ENCODE peak calls at places on chromosome X, in four cellular contexts. U, L, E and Q are unnamed samples. For H3K4me1 and H3K9me3, the result is how much of the 10 kb centered on the place peaks cover.

GRCh38 chrX:72621619-72622485 is 49.2 kb upstream of the HDAC8 start:
- DNase-seq in E (peak), L (no peak), U (no peak), Q (no peak)

GRCh38 chrX:79153348-79153747 is 8.9 kb downstream of the GPR174 start:
- DNase-seq in E (no peak), L (no peak), U (no peak), Q (no peak)

GRCh38 chrX:66200855-66201795 is 37.1 kb downstream of the HEPH start:
- DNase-seq in E (no peak), L (no peak), U (no peak), Q (peak)

GRCh38 chrX:27728291-27728690 is 79.5 kb upstream of the MAGEB10 start:
- DNase-seq in U (no peak), E (peak), L (no peak), Q (no peak)

GRCh38 chrX:8139713-8140112 is 31.4 kb downstream of the VCX2 start:
- DNase-seq in L (no peak), E (peak), U (no peak), Q (no peak)

GRCh38 chrX:46381630-46382029 is 163.6 kb downstream of the ZNF674 start:
- DNase-seq in E (peak), L (peak), U (peak), Q (peak)

GRCh38 chrX:149151805-149152757 is 353.0 kb downstream of the IDS start:
- DNase-seq in U (no peak), E (peak), L (no peak), Q (no peak)

GRCh38 chrX:11423362-11423818 is 130.2 kb downstream of the AMELX start:
- DNase-seq in L (no peak), U (no peak), E (peak), Q (peak)

GRCh38 chrX:38859602-38860001 is 58.3 kb downstream of the MID1IP1 start:
- DNase-seq in U (no peak), E (peak), L (no peak), Q (no peak)

GRCh38 chrX:108537005-108537404 is 97.4 kb downstream of the COL4A5 start:
- DNase-seq in U (peak), L (peak), E (peak), Q (peak)

GRCh38 chrX:70755850-70756249 is 152.7 kb downstream of the TEX11 start:
- DNase-seq in L (no peak), U (no peak), E (no peak), Q (no peak)

GRCh38 chrX:15849555-15849954 is 5.1 kb downstream of the AP1S2 start:
- DNase-seq in U (peak), E (peak), L (no peak), Q (no peak)

GRCh38 chrX:72461766-72462165 is 110.9 kb downstream of the HDAC8 start:
- DNase-seq in L (peak), E (peak), U (no peak), Q (no peak)

GRCh38 chrX:71650333-71650969 is 16.9 kb upstream of the LOC101059915 start:
- DNase-seq in E (no peak), U (peak), L (peak), Q (peak)

GRCh38 chrX:48578661-48579128 is 4.4 kb downstream of the RBM3 start:
- DNase-seq in L (no peak), U (no peak), E (no peak), Q (peak)

GRCh38 chrX:30246769-30247489 is at the start of gene MAGEB1:
- DNase-seq in U (no peak), E (no peak), L (peak), Q (peak)

GRCh38 chrX:151596282-151596681 is 32.8 kb downstream of the PASD1 start:
- DNase-seq in U (no peak), L (no peak), E (no peak), Q (peak)

GRCh38 chrX:22748093-22748999 is 251.4 kb upstream of the DDX53 start:
- DNase-seq in E (peak), U (peak), L (peak), Q (peak)

GRCh38 chrX:74510401-74510800 is 89.1 kb downstream of the SLC16A2 start:
- DNase-seq in U (no peak), L (no peak), E (no peak), Q (no peak)

GRCh38 chrX:54891573-54891972 is 29.1 kb upstream of the TRO start:
- DNase-seq in L (peak), E (peak), U (peak), Q (peak)

GRCh38 chrX:97524997-97525396 is 641.3 kb downstream of the RPA4 start:
- DNase-seq in U (no peak), E (no peak), L (no peak), Q (peak)

GRCh38 chrX:36383491-36383890 is 464.0 kb downstream of the CFAP47 start:
- DNase-seq in L (no peak), E (no peak), U (no peak), Q (no peak)

GRCh38 chrX:70264784-70265183 is 3.4 kb upstream of the ARR3 start:
- DNase-seq in E (no peak), U (peak), L (no peak), Q (peak)

GRCh38 chrX:6891404-6891803 is 256.1 kb upstream of the STS start:
- DNase-seq in U (no peak), E (no peak), L (no peak), Q (no peak)

GRCh38 chrX:13076176-13076956 is 31.9 kb upstream of the FAM9C start:
- DNase-seq in L (no peak), E (peak), U (no peak), Q (no peak)
- H3K4me1 ChIP-seq in L (under half), E (under half), U (under half), Q (under half)

DNA sequence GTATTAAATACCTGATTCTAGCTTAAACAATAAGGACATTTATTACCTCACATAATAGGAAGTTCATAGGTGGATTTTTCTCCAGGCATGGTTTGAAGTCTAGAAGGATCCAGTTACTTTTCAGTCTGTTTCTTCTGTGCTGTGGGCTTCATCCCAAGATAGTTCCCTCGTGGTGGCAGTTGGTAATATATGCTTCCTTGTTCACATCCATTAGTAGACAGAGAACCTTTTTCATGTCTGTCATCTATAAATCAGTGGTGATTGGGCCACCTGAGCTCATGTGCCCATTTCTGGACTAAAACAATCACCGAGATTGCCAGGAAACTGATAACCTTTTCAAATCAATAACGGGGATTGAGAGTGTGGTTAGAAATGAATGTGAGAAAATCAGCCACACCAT is 97.7 kb downstream of the KDM6A start:
- DNase-seq in E (no peak), L (no peak), U (no peak), Q (no peak)
- H3K9me3 ChIP-seq in E (under half), L (under half), U (under half), Q (under half)

GRCh38 chrX:2699959-2700358 is 8.9 kb downstream of the CD99 start:
- DNase-seq in E (no peak), U (no peak), L (no peak), Q (no peak)

GRCh38 chrX:2703991-2704369 is 12.9 kb downstream of the CD99 start:
- DNase-seq in U (no peak), L (peak), E (peak), Q (no peak)

GRCh38 chrX:2698604-2699003 is 7.5 kb downstream of the CD99 start:
- DNase-seq in L (no peak), U (no peak), E (no peak), Q (no peak)

GRCh38 chrX:2700405-2701320 is 9.6 kb downstream of the CD99 start:
- DNase-seq in U (no peak), E (no peak), L (no peak), Q (no peak)

GRCh38 chrX:2701600-2701999 is 10.5 kb downstream of the CD99 start:
- DNase-seq in L (no peak), E (peak), U (peak), Q (peak)
- H3K4me1 ChIP-seq in L (half or more), E (under half), U (half or more), Q (under half)

DNA sequence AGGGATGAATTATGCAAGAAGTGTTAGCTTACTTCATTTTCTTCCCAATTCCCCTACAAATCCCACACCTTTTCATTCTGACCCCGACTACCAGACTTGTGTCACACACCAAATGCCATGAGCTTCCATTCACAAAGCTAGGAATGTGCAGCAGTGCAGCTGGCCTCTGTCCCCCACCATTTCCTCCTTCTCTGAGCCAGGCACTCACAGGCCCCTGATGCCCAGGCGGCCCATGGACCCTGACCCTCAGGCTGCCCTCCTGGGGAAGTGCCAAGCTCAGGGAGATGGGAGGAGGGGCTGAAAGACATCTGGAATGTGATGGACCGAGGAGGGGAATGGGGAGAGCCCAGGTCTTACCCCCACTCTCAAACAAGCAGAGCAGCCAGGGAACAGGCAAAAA is 67.0 kb upstream of the BCOR start:
- DNase-seq in L (no peak), U (no peak), E (no peak), Q (no peak)
- H3K9me3 ChIP-seq in L (under half), U (under half), E (under half), Q (under half)

GRCh38 chrX:124358796-124359386 is 12.5 kb downstream of the SH2D1A start:
- DNase-seq in U (no peak), E (no peak), L (no peak), Q (no peak)

GRCh38 chrX:124362072-124362471 is 15.7 kb downstream of the SH2D1A start:
- DNase-seq in U (no peak), E (no peak), L (no peak), Q (no peak)

GRCh38 chrX:124362761-124363160 is 16.4 kb downstream of the SH2D1A start:
- DNase-seq in U (no peak), L (no peak), E (no peak), Q (no peak)
- H3K4me1 ChIP-seq in U (under half), L (under half), E (under half), Q (under half)